ENCODE peak calls at places on chromosomes 2 and 18, in ten cellular contexts. D is WERI-Rb-1, Q is endothelial cell, G is mesothelial cell of epicardium, A is RWPE2, Z is cardiac fibroblast, B is suprapubic skin, P is colonic mucosa, H is foreskin fibroblast, U is neural progenitor cell. E is an unnamed sample.

GRCh38 chr2:10009811-10010781 is 33.3 kb upstream of the KLF11 start:
- DNase-seq in D (peak), Q (no peak), G (no peak), A (no peak), Z (peak), B (peak), P (peak), H (peak), U (no peak), E (no peak)

GRCh38 chr2:178279636-178280035 is 85.3 kb downstream of the OSBPL6 start:
- DNase-seq in D (no peak), Q (no peak), G (no peak), A (no peak), Z (no peak), B (no peak), P (no peak), H (no peak), U (no peak), E (no peak)

GRCh38 chr2:173355866-173356508 is 1.3 kb downstream of the CDCA7 start:
- DNase-seq in D (peak), Q (no peak), G (no peak), A (no peak), Z (no peak), B (no peak), P (peak), H (peak), U (no peak), E (peak)

GRCh38 chr18:34122724-34123334 is 101.9 kb downstream of the NOL4 start:
- DNase-seq in D (peak), Q (peak), G (no peak), A (no peak), Z (peak), B (no peak), P (peak), H (peak), U (peak), E (peak)

GRCh38 chr18:48546411-48546810 is 7.6 kb downstream of the CTIF start:
- DNase-seq in D (no peak), Q (no peak), G (no peak), A (no peak), Z (peak), B (peak), P (no peak), H (no peak), U (peak), E (no peak)

GRCh38 chr2:230762317-230762896 is 49.8 kb downstream of the CAB39 start:
- DNase-seq in D (peak), Q (peak), G (no peak), A (no peak), Z (peak), B (no peak), P (no peak), H (peak), U (peak), E (peak)

GRCh38 chr2:180848393-180848792 is 132.0 kb upstream of the UBE2E3 start:
- DNase-seq in D (no peak), Q (no peak), G (no peak), A (no peak), Z (no peak), B (no peak), P (no peak), H (no peak), U (no peak), E (no peak)

GRCh38 chr2:33268246-33268831 is 208.1 kb upstream of the RASGRP3 start:
- DNase-seq in D (no peak), Q (no peak), G (no peak), A (no peak), Z (peak), B (no peak), P (no peak), H (peak), U (no peak), E (no peak)

GRCh38 chr2:207260021-207260420 is 94.3 kb upstream of the KLF7 start:
- DNase-seq in D (no peak), Q (no peak), G (no peak), A (no peak), Z (no peak), B (no peak), P (no peak), H (peak), U (no peak), E (no peak)

GRCh38 chr18:8654482-8655451 is 45.5 kb downstream of the RAB12 start:
- DNase-seq in D (peak), Q (no peak), G (no peak), A (no peak), Z (peak), B (no peak), P (no peak), H (peak), U (no peak), E (no peak)

GRCh38 chr2:169452080-169452479 is 27.2 kb upstream of the BBS5 start:
- DNase-seq in D (peak), Q (peak), G (no peak), A (no peak), Z (peak), B (no peak), P (no peak), H (peak), U (peak), E (peak)

GRCh38 chr18:22169889-22170420 is 566 bp downstream of the GATA6 start:
- DNase-seq in D (no peak), Q (no peak), G (peak), A (no peak), Z (peak), B (no peak), P (no peak), H (no peak), U (no peak), E (no peak)

GRCh38 chr18:4394700-4395099 is 60.4 kb downstream of the DLGAP1 start:
- DNase-seq in D (no peak), Q (no peak), G (no peak), A (no peak), Z (no peak), B (no peak), P (no peak), H (no peak), U (no peak), E (no peak)

GRCh38 chr18:39527465-39527864 is 1961.9 kb upstream of the CELF4 start:
- DNase-seq in D (no peak), Q (no peak), G (no peak), A (no peak), Z (no peak), B (no peak), P (no peak), H (peak), U (no peak), E (no peak)

GRCh38 chr2:125667630-125668029 is 988.3 kb upstream of the GYPC start:
- DNase-seq in D (no peak), Q (no peak), G (no peak), A (no peak), Z (no peak), B (no peak), P (no peak), H (no peak), U (no peak), E (no peak)

GRCh38 chr2:239803102-239803763 is 221.9 kb downstream of the NDUFA10 start:
- DNase-seq in D (peak), Q (no peak), G (peak), A (peak), Z (no peak), B (no peak), P (no peak), H (no peak), U (no peak), E (no peak)

GRCh38 chr18:28916436-28916835 is 739.5 kb upstream of the CDH2 start:
- DNase-seq in D (no peak), Q (no peak), G (no peak), A (no peak), Z (no peak), B (no peak), P (no peak), H (no peak), U (no peak), E (no peak)

GRCh38 chr2:237475704-237476107 is 11.3 kb upstream of the MLPH start:
- DNase-seq in D (no peak), Q (no peak), G (no peak), A (no peak), Z (peak), B (peak), P (no peak), H (peak), U (no peak), E (peak)

GRCh38 chr2:202815548-202816420 is 55.8 kb downstream of the ICA1L start:
- DNase-seq in D (no peak), Q (no peak), G (no peak), A (no peak), Z (peak), B (no peak), P (no peak), H (peak), U (no peak), E (no peak)

GRCh38 chr2:232196802-232197201 is 181.7 kb upstream of the ALPP start:
- DNase-seq in D (no peak), Q (no peak), G (no peak), A (no peak), Z (no peak), B (no peak), P (no peak), H (no peak), U (no peak), E (no peak)

GRCh38 chr2:216739035-216739434 is 43.7 kb upstream of the IGFBP5 start:
- DNase-seq in D (no peak), Q (no peak), G (no peak), A (no peak), Z (no peak), B (no peak), P (no peak), H (no peak), U (no peak), E (no peak)

GRCh38 chr2:126886201-126886905 is 12.3 kb upstream of the TEX51 start:
- DNase-seq in D (no peak), Q (peak), G (peak), A (peak), Z (peak), B (no peak), P (peak), H (peak), U (peak), E (no peak)
- TF ChIP-seq CTCF in D (peak), Q (peak), G (peak), A (peak), Z (peak), B (peak), P (peak), H (peak), U (peak), E (no peak)

GRCh38 chr18:45757005-45757404 is 33.0 kb downstream of the SLC14A1 start:
- DNase-seq in D (no peak), Q (no peak), G (no peak), A (no peak), Z (no peak), B (no peak), P (no peak), H (no peak), U (no peak), E (no peak)

GRCh38 chr18:45749918-45750689 is 26.1 kb downstream of the SLC14A1 start:
- DNase-seq in D (no peak), Q (no peak), G (no peak), A (no peak), Z (no peak), B (no peak), P (no peak), H (no peak), U (no peak), E (peak)

GRCh38 chr18:45755936-45756335 is 32.0 kb downstream of the SLC14A1 start:
- DNase-seq in D (no peak), Q (no peak), G (no peak), A (no peak), Z (peak), B (no peak), P (no peak), H (peak), U (no peak), E (peak)

GRCh38 chr18:45752681-45753080 is 28.7 kb downstream of the SLC14A1 start:
- DNase-seq in D (no peak), Q (no peak), G (no peak), A (no peak), Z (no peak), B (no peak), P (no peak), H (no peak), U (no peak), E (no peak)

GRCh38 chr18:45753251-45753650 is 29.3 kb downstream of the SLC14A1 start:
- DNase-seq in D (no peak), Q (no peak), G (no peak), A (no peak), Z (peak), B (no peak), P (no peak), H (peak), U (no peak), E (no peak)
- TF ChIP-seq CTCF in D (no peak), Q (no peak), G (no peak), A (no peak), Z (no peak), B (no peak), P (no peak), H (no peak), U (no peak), E (no peak)

GRCh38 chr2:890214-890613 is 60.4 kb upstream of the SNTG2 start:
- DNase-seq in D (no peak), Q (no peak), G (no peak), A (no peak), Z (no peak), B (no peak), P (no peak), H (no peak), U (no peak), E (no peak)

GRCh38 chr2:892401-892800 is 58.2 kb upstream of the SNTG2 start:
- DNase-seq in D (no peak), Q (no peak), G (no peak), A (no peak), Z (no peak), B (no peak), P (no peak), H (no peak), U (no peak), E (no peak)

GRCh38 chr2:890791-891190 is 59.9 kb upstream of the SNTG2 start:
- DNase-seq in D (no peak), Q (no peak), G (no peak), A (no peak), Z (no peak), B (no peak), P (no peak), H (peak), U (no peak), E (no peak)

GRCh38 chr2:893311-893710 is 57.3 kb upstream of the SNTG2 start:
- DNase-seq in D (peak), Q (no peak), G (no peak), A (no peak), Z (no peak), B (no peak), P (peak), H (peak), U (peak), E (no peak)

GRCh38 chr2:892892-893291 is 57.8 kb upstream of the SNTG2 start:
- DNase-seq in D (no peak), Q (no peak), G (no peak), A (no peak), Z (no peak), B (no peak), P (no peak), H (no peak), U (no peak), E (no peak)
- TF ChIP-seq CTCF in D (no peak), Q (no peak), G (no peak), A (no peak), Z (no peak), B (no peak), P (no peak), H (no peak), U (no peak), E (no peak)

GRCh38 chr2:19198376-19198775 is 160.0 kb downstream of the OSR1 start:
- DNase-seq in D (no peak), Q (no peak), G (no peak), A (no peak), Z (no peak), B (no peak), P (peak), H (peak), U (no peak), E (no peak)

GRCh38 chr2:19205983-19206533 is 152.4 kb downstream of the OSR1 start:
- DNase-seq in D (no peak), Q (no peak), G (no peak), A (no peak), Z (peak), B (no peak), P (no peak), H (no peak), U (no peak), E (no peak)

GRCh38 chr2:19207452-19207851 is 151.0 kb downstream of the OSR1 start:
- DNase-seq in D (no peak), Q (no peak), G (no peak), A (no peak), Z (no peak), B (no peak), P (no peak), H (no peak), U (no peak), E (no peak)

GRCh38 chr2:19201911-19202310 is 156.5 kb downstream of the OSR1 start:
- DNase-seq in D (no peak), Q (no peak), G (no peak), A (no peak), Z (no peak), B (no peak), P (no peak), H (no peak), U (no peak), E (no peak)
- TF ChIP-seq CTCF in D (no peak), Q (no peak), G (no peak), A (no peak), Z (no peak), B (no peak), P (no peak), H (no peak), U (no peak), E (no peak)

DNA sequence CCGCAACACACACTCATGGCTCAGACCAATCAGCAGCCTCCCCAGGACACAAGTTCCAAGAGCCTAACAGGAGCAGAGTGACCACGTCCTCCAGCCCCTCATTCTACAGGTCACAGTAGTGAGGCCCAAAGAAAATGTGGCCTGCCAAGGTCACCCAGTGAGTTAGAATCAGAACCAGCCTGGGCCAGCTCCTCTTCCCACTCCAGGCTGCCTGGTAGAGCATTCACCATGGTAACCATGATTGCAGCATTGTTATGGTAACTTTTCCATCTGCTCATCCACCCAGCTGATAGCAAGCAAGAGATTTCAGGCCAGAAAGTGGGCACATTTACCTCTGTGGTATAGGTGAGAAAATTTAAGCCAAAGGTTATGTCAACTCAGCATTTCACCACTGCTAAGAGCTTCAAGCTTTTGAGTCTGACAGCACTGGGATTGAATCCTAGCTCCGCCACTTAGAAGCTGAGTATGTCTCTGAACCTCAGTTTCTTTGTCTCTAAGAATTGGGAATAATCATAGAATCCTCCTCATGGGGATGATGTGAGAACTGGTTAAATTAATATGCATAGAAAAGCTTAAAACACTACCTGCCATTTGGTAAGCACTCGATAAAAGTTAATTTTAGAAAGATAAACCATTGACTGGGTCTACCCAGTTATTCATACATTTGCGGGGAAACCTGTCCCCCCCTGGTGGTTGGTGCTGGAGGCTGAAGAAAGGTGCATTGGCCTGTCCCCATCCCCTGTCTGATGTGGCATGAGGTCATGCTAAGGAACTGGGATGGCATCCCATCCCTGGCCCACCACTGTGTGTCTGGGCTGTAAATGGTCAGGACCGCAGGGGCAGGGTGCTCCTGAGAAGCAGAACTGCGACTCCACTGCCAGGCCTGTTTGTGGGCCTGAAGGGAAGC is 181.5 kb downstream of the KLHL29 start:
- DNase-seq in D (peak), Q (peak), G (peak), A (no peak), Z (peak), B (no peak), P (no peak), H (peak), U (peak), E (peak)
- TF ChIP-seq CTCF in D (peak), Q (peak), G (peak), A (peak), Z (peak), B (no peak), P (peak), H (peak), U (peak), E (peak)

GRCh38 chr2:111692311-111692710 is 191.7 kb downstream of the ANAPC1 start:
- DNase-seq in D (no peak), Q (no peak), G (no peak), A (no peak), Z (no peak), B (no peak), P (no peak), H (no peak), U (no peak), E (no peak)
- TF ChIP-seq CTCF in D (no peak), Q (peak), G (peak), A (no peak), Z (no peak), B (no peak), P (no peak), H (no peak), U (no peak), E (no peak)

GRCh38 chr2:8985561-8986326 is 17.7 kb downstream of the MBOAT2 start:
- DNase-seq in D (no peak), Q (no peak), G (no peak), A (no peak), Z (no peak), B (no peak), P (no peak), H (no peak), U (no peak), E (no peak)
- TF ChIP-seq CTCF in D (no peak), Q (no peak), G (no peak), A (no peak), Z (no peak), B (no peak), P (no peak), H (no peak), U (no peak), E (no peak)